ENCODE peak calls at places on chromosomes 11 and 22, in eight cellular contexts. R is fibroblast of pulmonary artery, W is progenitor cell of endocrine pancreas, D is prostate gland, K is ovary, I is breast epithelium, Q is HFFc6, O is mucosa of descending colon. S is an unnamed sample.

GRCh38 chr11:105673089-105673488 is 63.2 kb downstream of the GRIA4 start:
- DNase-seq in R (peak), W (peak), D (peak), K (no peak), I (no peak), Q (no peak), O (no peak), S (peak)

GRCh38 chr11:63858628-63859550 is 20.0 kb downstream of the MARK2 start:
- DNase-seq in R (peak), W (no peak), D (no peak), K (no peak), I (peak), Q (no peak), O (peak), S (no peak)

GRCh38 chr22:29309332-29310064 is 3.0 kb downstream of the GAS2L1 start:
- DNase-seq in R (no peak), W (no peak), D (no peak), K (no peak), I (no peak), Q (no peak), O (peak), S (peak)

GRCh38 chr22:36220457-36220921 is 18.8 kb downstream of the APOL2 start:
- DNase-seq in R (peak), W (no peak), D (peak), K (peak), I (no peak), Q (no peak), O (no peak), S (no peak)

GRCh38 chr11:16607675-16608644 is 130.5 kb upstream of the C11orf58 start:
- DNase-seq in R (peak), W (no peak), D (peak), K (peak), I (no peak), Q (peak), O (peak), S (peak)

GRCh38 chr11:35549787-35550186 is 24.4 kb upstream of the PAMR1 start:
- DNase-seq in R (peak), W (no peak), D (no peak), K (no peak), I (no peak), Q (peak), O (no peak), S (no peak)

GRCh38 chr11:75355051-75355450 is 3.6 kb upstream of the ARRB1 start:
- DNase-seq in R (no peak), W (no peak), D (no peak), K (no peak), I (no peak), Q (no peak), O (no peak), S (no peak)

GRCh38 chr11:121059605-121060004 is 35.7 kb downstream of the TBCEL start:
- DNase-seq in R (no peak), W (no peak), D (no peak), K (no peak), I (no peak), Q (no peak), O (no peak), S (peak)

GRCh38 chr11:129637473-129637872 is 178.2 kb upstream of the TMEM45B start:
- DNase-seq in R (no peak), W (no peak), D (no peak), K (no peak), I (no peak), Q (peak), O (no peak), S (no peak)

GRCh38 chr11:45332486-45332934 is 46.4 kb upstream of the SYT13 start:
- DNase-seq in R (peak), W (no peak), D (no peak), K (peak), I (no peak), Q (no peak), O (no peak), S (peak)

GRCh38 chr22:32964411-32965057 is 93.6 kb downstream of the SYN3 start:
- DNase-seq in R (no peak), W (no peak), D (no peak), K (no peak), I (no peak), Q (no peak), O (no peak), S (no peak)

GRCh38 chr22:32971252-32971651 is 86.9 kb downstream of the SYN3 start:
- DNase-seq in R (no peak), W (no peak), D (no peak), K (no peak), I (no peak), Q (no peak), O (no peak), S (no peak)

GRCh38 chr22:32967285-32968101 is 90.7 kb downstream of the SYN3 start:
- DNase-seq in R (no peak), W (no peak), D (no peak), K (no peak), I (no peak), Q (no peak), O (no peak), S (no peak)

DNA sequence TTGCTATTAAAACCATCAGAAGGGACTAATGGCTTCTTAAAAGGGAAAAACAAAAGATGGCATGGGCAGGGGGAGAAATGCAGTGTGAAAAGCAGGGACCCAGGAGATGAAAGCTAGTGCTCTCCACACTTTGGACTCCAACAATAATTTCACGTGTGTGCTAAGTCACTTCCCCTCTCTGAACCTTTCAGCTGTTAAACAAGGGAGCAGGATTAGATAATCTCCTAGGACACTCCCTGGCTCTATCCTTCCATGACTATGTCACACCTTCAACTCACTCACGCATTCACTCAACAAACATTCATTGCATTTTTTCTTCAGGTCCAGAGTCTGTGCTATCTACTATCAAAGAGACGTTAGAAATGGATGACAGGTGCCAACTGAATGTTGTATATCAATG is 88.7 kb downstream of the SYN3 start:
- DNase-seq in R (no peak), W (no peak), D (no peak), K (no peak), I (no peak), Q (no peak), O (no peak), S (no peak)
- TF ChIP-seq CTCF in R (no peak), W (no peak), D (no peak), K (no peak), I (no peak), Q (no peak), O (no peak), S (no peak)

GRCh38 chr11:134981824-134982223 is 569.8 kb upstream of the B3GAT1 start:
- DNase-seq in R (no peak), W (no peak), D (no peak), K (no peak), I (no peak), Q (no peak), O (no peak), S (no peak)

GRCh38 chr11:134975866-134976265 is 563.8 kb upstream of the B3GAT1 start:
- DNase-seq in R (no peak), W (no peak), D (no peak), K (no peak), I (no peak), Q (no peak), O (no peak), S (no peak)

GRCh38 chr11:134976540-134976939 is 564.5 kb upstream of the B3GAT1 start:
- DNase-seq in R (no peak), W (no peak), D (no peak), K (no peak), I (no peak), Q (no peak), O (no peak), S (no peak)

GRCh38 chr11:134980819-134981710 is 569.0 kb upstream of the B3GAT1 start:
- DNase-seq in R (no peak), W (no peak), D (no peak), K (no peak), I (no peak), Q (no peak), O (no peak), S (no peak)

DNA sequence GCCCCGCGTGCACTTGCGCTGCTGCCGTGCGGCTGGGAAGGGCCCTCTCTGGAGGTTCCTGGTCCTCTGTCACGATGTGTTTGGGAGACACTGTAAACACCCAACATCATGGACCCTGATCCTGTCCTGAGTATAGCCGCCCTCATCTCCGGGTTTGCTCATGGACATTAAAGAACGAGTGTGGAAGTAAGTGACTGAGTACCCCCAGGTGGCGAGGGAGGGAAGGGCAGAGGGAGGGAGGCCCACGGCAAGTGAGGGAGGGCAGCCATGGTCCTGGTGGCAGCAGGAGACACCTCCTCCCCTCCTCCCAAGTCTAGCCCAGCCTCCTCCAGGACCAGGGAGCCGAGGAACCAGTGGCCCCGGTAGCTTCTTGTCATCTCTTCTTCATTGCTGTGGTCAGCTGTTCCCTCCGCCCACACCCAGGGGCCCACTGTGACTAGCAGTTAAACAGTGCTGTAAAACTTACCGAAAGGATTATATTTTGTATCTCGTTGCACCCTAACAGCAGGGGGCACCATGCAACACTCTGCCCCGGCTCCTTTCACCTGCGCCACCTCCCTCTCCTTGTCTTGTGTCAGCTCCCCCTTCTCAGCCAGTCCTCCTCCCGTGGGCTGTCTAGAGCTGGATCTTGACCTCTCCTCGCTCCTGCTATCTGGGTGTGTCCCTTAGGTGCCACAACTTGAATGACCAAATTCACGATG is 566.5 kb upstream of the B3GAT1 start:
- DNase-seq in R (no peak), W (no peak), D (no peak), K (no peak), I (no peak), Q (no peak), O (no peak), S (no peak)
- TF ChIP-seq CTCF in R (no peak), W (no peak), D (no peak), K (no peak), I (no peak), Q (no peak), O (no peak), S (no peak)

GRCh38 chr11:100980156-100980555 is 149.5 kb downstream of the PGR start:
- DNase-seq in R (peak), W (no peak), D (no peak), K (no peak), I (no peak), Q (peak), O (no peak), S (no peak)
- TF ChIP-seq CTCF in R (peak), W (peak), D (peak), K (no peak), I (peak), Q (peak), O (no peak), S (peak)

DNA sequence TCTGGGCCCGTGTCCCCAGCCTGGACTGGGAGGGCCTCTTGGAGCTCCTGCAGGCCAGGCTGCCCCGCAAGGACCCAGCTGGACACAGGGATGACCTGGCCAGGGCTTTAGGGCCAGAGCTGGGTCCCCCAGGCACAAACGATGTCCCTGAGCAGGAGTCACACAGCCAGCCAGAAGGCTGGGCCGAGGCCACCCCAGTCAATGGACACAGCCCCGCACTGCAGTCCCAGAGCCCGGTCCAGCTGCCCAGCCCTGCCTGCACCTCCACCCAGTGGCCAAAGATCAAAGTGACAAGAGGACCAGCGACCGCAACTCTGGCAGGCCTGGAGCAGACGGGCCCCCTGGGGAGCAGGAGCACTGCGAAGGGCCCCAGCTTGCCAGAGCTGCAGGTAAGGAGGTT is 38.2 kb downstream of the TRIOBP start:
- DNase-seq in R (no peak), W (peak), D (no peak), K (peak), I (no peak), Q (no peak), O (no peak), S (no peak)
- TF ChIP-seq CTCF in R (peak), W (peak), D (peak), K (no peak), I (no peak), Q (peak), O (no peak), S (no peak)

GRCh38 chr22:22210375-22210774 is 34.2 kb upstream of the VPREB1 start:
- DNase-seq in R (peak), W (no peak), D (no peak), K (no peak), I (no peak), Q (peak), O (no peak), S (peak)

GRCh38 chr22:22210889-22211833 is 33.4 kb upstream of the VPREB1 start:
- DNase-seq in R (no peak), W (no peak), D (no peak), K (no peak), I (peak), Q (no peak), O (no peak), S (no peak)

GRCh38 chr22:22203048-22203971 is 41.3 kb upstream of the VPREB1 start:
- DNase-seq in R (no peak), W (no peak), D (no peak), K (no peak), I (no peak), Q (no peak), O (no peak), S (no peak)

GRCh38 chr22:22208657-22209056 is 35.9 kb upstream of the VPREB1 start:
- DNase-seq in R (no peak), W (no peak), D (no peak), K (no peak), I (no peak), Q (no peak), O (no peak), S (no peak)

GRCh38 chr22:22207845-22208564 is 36.6 kb upstream of the VPREB1 start:
- DNase-seq in R (peak), W (peak), D (peak), K (no peak), I (peak), Q (peak), O (peak), S (peak)
- TF ChIP-seq CTCF in R (peak), W (peak), D (no peak), K (no peak), I (no peak), Q (peak), O (no peak), S (peak)

GRCh38 chr11:41660585-41660984 is 201.1 kb upstream of the LRRC4C start:
- DNase-seq in R (no peak), W (no peak), D (no peak), K (no peak), I (no peak), Q (no peak), O (no peak), S (no peak)
- TF ChIP-seq CTCF in R (peak), W (peak), D (no peak), K (no peak), I (no peak), Q (no peak), O (no peak), S (no peak)

GRCh38 chr11:133403900-133404299 is 128.4 kb downstream of the OPCML start:
- DNase-seq in R (no peak), W (no peak), D (no peak), K (no peak), I (no peak), Q (no peak), O (no peak), S (no peak)
- TF ChIP-seq CTCF in R (no peak), W (peak), D (no peak), K (no peak), I (no peak), Q (no peak), O (no peak), S (no peak)